ENCODE peak calls at places on chromosome 1, in nine cellular contexts. W is PC-3, O is MM.1S, Q is HCT116, K is neural progenitor cell, C is GM23248, M is SK-N-SH, U is OCI-LY7, Z is hepatocyte. R is an unnamed sample.

GRCh38 chr1:22330092-22330762 is 121.4 kb upstream of the ZBTB40 start:
- DNase-seq in O (no peak), Q (no peak), K (no peak), Z (no peak), U (no peak), M (no peak), W (no peak), C (no peak), R (no peak)

GRCh38 chr1:40774266-40774998 is 9.2 kb upstream of the KCNQ4 start:
- DNase-seq in Z (peak), U (peak), C (peak), W (peak), K (peak), Q (peak), O (peak), M (peak), R (peak)

GRCh38 chr1:184210048-184210447 is 158.5 kb downstream of the TSEN15 start:
- DNase-seq in M (no peak), Z (peak), K (no peak), O (no peak), U (no peak), Q (no peak), W (no peak), C (peak), R (no peak)

GRCh38 chr1:213148905-213149304 is 97.9 kb downstream of the RPS6KC1 start:
- DNase-seq in Z (no peak), M (no peak), W (no peak), K (no peak), O (no peak), Q (no peak), U (no peak), C (no peak), R (no peak)

GRCh38 chr1:85743814-85744213 is 35.6 kb upstream of the ZNHIT6 start:
- DNase-seq in C (no peak), Q (no peak), K (no peak), W (no peak), U (no peak), O (no peak), Z (no peak), M (no peak), R (no peak)

GRCh38 chr1:2470290-2471158 is 5.6 kb upstream of the PLCH2 start:
- DNase-seq in O (no peak), Q (no peak), C (no peak), U (no peak), K (no peak), W (no peak), M (peak), Z (no peak), R (no peak)

GRCh38 chr1:218476385-218476784 is 131.2 kb downstream of the TGFB2 start:
- DNase-seq in Z (no peak), C (peak), Q (no peak), K (no peak), O (no peak), W (peak), U (no peak), M (no peak), R (no peak)

GRCh38 chr1:97379387-97380075 is 541.3 kb downstream of the DPYD start:
- DNase-seq in C (peak), Q (no peak), O (no peak), M (no peak), W (no peak), U (no peak), K (no peak), Z (no peak), R (no peak)

GRCh38 chr1:228008391-228009115 is 1.8 kb downstream of the WNT3A start:
- DNase-seq in W (no peak), K (peak), C (no peak), U (no peak), O (no peak), Q (no peak), Z (no peak), M (peak), R (peak)

GRCh38 chr1:61618755-61619154 is 106.2 kb downstream of the TM2D1 start:
- DNase-seq in C (no peak), Q (no peak), W (no peak), O (no peak), M (no peak), U (no peak), K (no peak), Z (no peak), R (peak)

GRCh38 chr1:206717237-206717989 is 32.7 kb downstream of the MAPKAPK2 start:
- DNase-seq in C (no peak), U (peak), Z (no peak), M (no peak), W (no peak), Q (no peak), O (peak), K (no peak), R (no peak)

GRCh38 chr1:28159243-28159642 is 17.2 kb downstream of the PTAFR start:
- DNase-seq in K (no peak), Z (no peak), U (no peak), M (no peak), Q (no peak), O (no peak), C (no peak), W (no peak), R (no peak)

GRCh38 chr1:105516068-105516467 is 1540.4 kb upstream of the PRMT6 start:
- DNase-seq in M (no peak), Z (no peak), Q (no peak), W (no peak), K (no peak), U (no peak), C (no peak), O (no peak), R (no peak)

DNA sequence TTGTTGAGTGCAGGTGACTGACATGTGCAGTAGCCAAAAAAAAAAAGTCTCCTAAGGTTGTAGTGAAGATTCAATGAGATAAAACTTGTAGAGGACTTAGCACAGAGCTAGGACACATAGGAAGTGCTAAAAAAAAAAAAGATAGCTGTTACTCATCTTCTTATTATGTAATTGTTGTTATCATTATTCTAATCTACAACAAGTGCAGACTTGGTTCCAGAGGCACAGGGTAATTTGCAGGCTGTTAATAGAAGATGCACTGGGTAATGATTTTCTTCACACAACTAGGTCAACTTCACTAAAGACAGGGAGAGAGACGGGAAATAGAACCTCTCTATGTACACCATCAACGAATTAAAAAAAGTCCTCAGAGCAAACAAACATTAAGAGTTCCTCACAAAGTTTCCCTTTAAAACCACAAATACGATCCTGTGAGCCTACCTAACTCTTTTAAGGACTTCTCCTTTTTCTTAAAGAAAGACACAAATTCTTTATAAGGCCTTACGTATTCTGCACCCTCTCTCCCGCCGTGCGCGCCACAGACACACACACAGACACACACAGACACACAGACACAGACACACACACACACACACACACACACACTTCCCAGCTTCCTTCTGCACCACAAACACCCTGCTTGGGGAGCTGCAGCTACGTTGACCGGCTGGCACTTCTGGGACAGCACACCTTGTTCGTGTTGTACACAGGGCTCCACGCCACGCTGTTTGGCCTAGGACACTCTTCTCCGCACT is 49.8 kb upstream of the GADD45A start:
- DNase-seq in U (no peak), W (no peak), O (no peak), Q (no peak), C (no peak), Z (no peak), M (no peak), K (no peak), R (no peak)
- TF ChIP-seq EZH2phosphoT487 in U (no peak), W (no peak), O (no peak), Q (no peak), C (no peak), Z (no peak), M (no peak), K (no peak), R (no peak)

GRCh38 chr1:241934181-241934815 is 23.3 kb upstream of the BECN2 start:
- DNase-seq in W (no peak), Z (peak), C (peak), Q (no peak), O (no peak), K (peak), U (no peak), M (no peak), R (peak)
- TF ChIP-seq EZH2phosphoT487 in W (no peak), Z (no peak), C (no peak), Q (no peak), O (no peak), K (no peak), U (no peak), M (no peak), R (no peak)

GRCh38 chr1:224732367-224733006 is 116.4 kb downstream of the CNIH3 start:
- DNase-seq in Q (no peak), Z (peak), O (no peak), C (no peak), K (no peak), W (peak), U (no peak), M (no peak), R (no peak)
- TF ChIP-seq EZH2phosphoT487 in Q (no peak), Z (no peak), O (no peak), C (no peak), K (no peak), W (no peak), U (no peak), M (no peak), R (no peak)

DNA sequence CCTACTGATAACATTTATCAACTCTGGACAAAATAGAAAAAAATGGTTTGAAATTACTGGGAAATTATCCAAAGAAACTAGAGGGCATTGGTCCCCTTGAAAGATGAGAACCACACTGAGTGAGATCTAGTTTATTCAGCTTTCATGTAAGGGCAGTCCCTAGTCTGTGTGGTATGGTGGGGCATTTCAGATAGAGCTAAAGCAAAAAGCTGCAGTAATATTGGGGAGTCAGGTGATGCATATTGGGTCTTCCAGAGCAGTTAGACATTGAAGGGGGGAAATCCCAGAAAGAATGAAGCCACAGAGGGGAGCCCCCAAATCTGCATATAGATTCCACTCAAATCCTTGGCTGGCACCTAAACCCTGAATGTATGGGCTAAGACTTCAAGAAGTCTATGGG is 347.7 kb upstream of the POU3F1 start:
- DNase-seq in Q (no peak), M (no peak), Z (no peak), O (no peak), K (no peak), W (no peak), C (no peak), U (no peak), R (no peak)
- TF ChIP-seq EZH2phosphoT487 in Q (no peak), M (no peak), Z (no peak), O (no peak), K (no peak), W (no peak), C (no peak), U (no peak), R (no peak)

GRCh38 chr1:52182874-52183400 is 41.0 kb downstream of the ZFYVE9 start:
- DNase-seq in Z (no peak), Q (no peak), W (no peak), C (no peak), M (no peak), U (no peak), O (no peak), K (no peak), R (no peak)

GRCh38 chr1:52180176-52180575 is 38.3 kb downstream of the ZFYVE9 start:
- DNase-seq in K (no peak), W (no peak), Q (no peak), Z (no peak), O (no peak), C (no peak), M (no peak), U (no peak), R (no peak)

GRCh38 chr1:52179073-52179472 is 37.2 kb downstream of the ZFYVE9 start:
- DNase-seq in C (no peak), U (no peak), M (no peak), O (no peak), W (no peak), Z (no peak), Q (no peak), K (no peak), R (no peak)
- TF ChIP-seq EZH2phosphoT487 in C (no peak), U (no peak), M (no peak), O (no peak), W (no peak), Z (no peak), Q (no peak), K (no peak), R (no peak)

DNA sequence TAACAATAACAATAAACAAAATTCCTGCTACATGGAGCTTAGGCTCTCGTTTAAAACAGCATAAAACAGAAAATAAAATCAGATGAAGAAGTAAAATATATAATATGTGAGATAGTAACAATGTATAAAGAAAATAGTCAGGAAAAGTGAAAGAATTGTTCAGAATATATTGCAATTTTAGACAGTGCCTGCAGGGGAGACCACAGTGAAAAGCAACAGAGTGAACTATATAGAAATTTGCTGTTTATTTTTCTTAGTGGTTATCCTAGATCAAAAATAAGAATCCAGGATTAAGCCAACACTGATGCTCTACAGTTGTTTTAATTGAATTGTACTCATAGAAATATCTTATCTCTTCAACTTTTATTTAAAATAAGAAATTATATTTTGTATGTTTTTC is 1639.0 kb upstream of the B3GALT2 start:
- DNase-seq in U (no peak), M (no peak), Z (no peak), O (no peak), Q (no peak), K (no peak), W (no peak), C (no peak), R (no peak)
- TF ChIP-seq EZH2phosphoT487 in U (no peak), M (no peak), Z (no peak), O (no peak), Q (no peak), K (no peak), W (no peak), C (no peak), R (no peak)

GRCh38 chr1:118636004-118636403 is 352.1 kb downstream of the TBX15 start:
- DNase-seq in C (no peak), Z (no peak), O (no peak), Q (no peak), K (no peak), W (peak), U (no peak), M (no peak), R (no peak)
- TF ChIP-seq EZH2phosphoT487 in C (no peak), Z (no peak), O (no peak), Q (no peak), K (no peak), W (no peak), U (no peak), M (no peak), R (no peak)

GRCh38 chr1:233614173-233614742 is 352 bp downstream of the KCNK1 start:
- DNase-seq in K (peak), C (peak), Q (peak), O (peak), W (peak), M (no peak), U (no peak), Z (peak), R (peak)
- TF ChIP-seq EZH2phosphoT487 in K (no peak), C (no peak), Q (no peak), O (no peak), W (no peak), M (no peak), U (no peak), Z (no peak), R (no peak)

DNA sequence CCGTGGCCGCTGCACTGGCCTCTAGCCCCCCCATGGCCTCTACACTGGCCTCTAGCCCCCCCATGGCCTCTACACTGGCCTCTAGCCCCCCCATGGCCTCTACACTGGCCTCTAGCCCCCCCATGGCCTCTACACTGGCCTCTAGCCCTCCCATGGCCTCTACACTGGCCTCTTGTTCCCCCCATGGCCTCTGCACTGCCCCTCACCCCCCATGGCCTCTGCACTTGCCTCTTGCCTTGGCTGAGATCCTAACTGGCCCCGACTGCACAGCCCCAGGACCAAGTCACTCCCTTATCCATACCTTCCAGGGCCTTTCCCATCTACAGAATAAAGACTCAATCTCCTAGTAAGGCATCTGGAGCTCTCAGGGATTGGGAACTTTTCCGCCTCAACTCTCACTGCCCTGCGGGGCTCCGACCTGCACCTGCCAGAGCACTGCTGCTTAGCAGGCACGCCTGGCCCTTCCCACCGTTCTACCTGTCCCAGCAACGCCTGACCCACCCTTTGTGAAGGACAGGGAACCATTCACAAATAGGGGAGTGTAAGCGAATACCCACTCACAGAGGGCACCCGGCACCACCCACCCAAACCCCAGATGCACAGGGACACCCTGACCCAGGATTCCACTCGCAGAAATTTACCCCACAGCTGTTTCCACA is 38.8 kb downstream of the ACOT7 start:
- DNase-seq in Z (no peak), C (no peak), W (no peak), O (no peak), K (no peak), U (no peak), Q (no peak), M (no peak), R (no peak)
- TF ChIP-seq EZH2phosphoT487 in Z (no peak), C (no peak), W (no peak), O (no peak), K (no peak), U (no peak), Q (no peak), M (no peak), R (no peak)

DNA sequence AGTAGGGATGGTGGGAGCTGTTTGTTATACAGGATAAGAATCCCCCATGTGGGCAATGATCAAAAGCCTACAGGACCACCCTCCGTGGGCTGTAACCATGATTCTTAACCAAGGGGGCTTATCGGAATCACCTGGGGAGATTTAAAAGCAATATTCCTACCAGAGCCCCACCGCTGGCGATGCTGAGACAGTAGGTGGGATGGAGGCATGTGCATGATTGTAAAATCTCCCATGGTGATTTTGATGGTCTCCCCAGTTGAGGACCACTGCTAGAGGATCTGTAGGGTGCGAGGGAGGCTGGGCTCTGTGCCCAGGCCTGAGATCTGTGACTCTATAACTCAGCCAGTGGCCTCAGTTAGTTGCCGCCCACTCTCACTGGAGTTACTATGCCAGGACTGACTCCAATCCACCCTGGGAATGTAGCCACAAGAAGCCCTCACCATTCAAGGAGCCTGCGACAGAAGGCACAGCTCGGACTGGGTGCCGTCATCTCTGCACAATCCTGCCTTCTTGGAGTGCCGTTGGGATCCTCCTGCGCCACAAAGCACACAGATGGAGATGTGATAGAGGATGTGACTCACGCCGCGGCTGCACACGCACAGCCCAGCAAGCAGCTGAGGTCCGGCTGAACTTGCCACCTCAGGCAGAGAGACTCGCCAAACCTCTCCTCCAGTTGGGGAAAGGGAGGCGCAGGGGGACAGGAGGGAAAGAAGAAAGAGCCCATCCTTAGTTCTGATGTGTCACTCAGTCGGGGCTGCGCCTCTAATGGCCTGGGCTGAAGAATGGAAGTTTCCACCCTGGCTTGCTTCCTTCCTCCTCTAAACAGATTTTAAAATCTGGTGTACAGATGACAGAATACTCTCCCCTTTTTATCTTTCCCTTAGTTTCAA is 26.5 kb downstream of the AKNAD1 start:
- DNase-seq in M (peak), O (no peak), Q (peak), C (peak), Z (peak), K (no peak), W (peak), U (no peak), R (peak)
- TF ChIP-seq EZH2phosphoT487 in M (no peak), O (no peak), Q (no peak), C (no peak), Z (no peak), K (no peak), W (peak), U (no peak), R (no peak)

R was measured in GM23338.